ENCODE peak calls at places on chromosomes 2 and 18, in four cellular contexts. R is NCI-H526, Y is NCI-H1417, X is T-cell. P is an unnamed sample.

GRCh38 chr2:31785876-31786275 is 205.1 kb upstream of the SRD5A2 start:
- DNase-seq in R (no peak), Y (no peak), X (no peak), P (no peak)

GRCh38 chr18:21362921-21363320 is 120.9 kb downstream of the GREB1L start:
- DNase-seq in R (no peak), Y (no peak), X (no peak), P (no peak)

GRCh38 chr2:71474744-71475421 is 21.5 kb downstream of the DYSF start:
- DNase-seq in R (no peak), Y (no peak), X (no peak), P (no peak)

GRCh38 chr18:27685807-27686412 is 491.0 kb downstream of the CDH2 start:
- DNase-seq in R (no peak), Y (peak), X (no peak), P (no peak)

GRCh38 chr2:12797815-12798214 is 81.1 kb downstream of the TRIB2 start:
- DNase-seq in R (no peak), Y (no peak), X (no peak), P (no peak)

GRCh38 chr2:89848763-89849162 is 1157.3 kb downstream of the RPIA start:
- DNase-seq in R (no peak), Y (no peak), X (no peak), P (no peak)

GRCh38 chr2:154692927-154693326 is 5.6 kb upstream of the KCNJ3 start:
- DNase-seq in R (no peak), Y (no peak), X (no peak), P (no peak)

GRCh38 chr2:233745073-233745755 is 14.9 kb upstream of the UGT1A1 start:
- DNase-seq in R (no peak), Y (no peak), X (no peak), P (no peak)

GRCh38 chr18:79429785-79430281 is 34.1 kb downstream of the NFATC1 start:
- DNase-seq in R (no peak), Y (no peak), X (no peak), P (no peak)

GRCh38 chr18:49082714-49083688 is 132.2 kb upstream of the SMAD7 start:
- DNase-seq in R (no peak), Y (no peak), X (no peak), P (no peak)

GRCh38 chr2:240575101-240575965 is 7.0 kb downstream of the RNPEPL1 start:
- DNase-seq in R (no peak), Y (no peak), X (no peak), P (no peak)

GRCh38 chr18:27954226-27954625 is 222.7 kb downstream of the CDH2 start:
- DNase-seq in R (no peak), Y (no peak), X (no peak), P (no peak)

GRCh38 chr2:169565686-169566085 is 8.0 kb downstream of the FASTKD1 start:
- DNase-seq in R (no peak), Y (no peak), X (no peak), P (no peak)

GRCh38 chr2:127615511-127616166 is 30.3 kb upstream of the GPR17 start:
- DNase-seq in R (no peak), Y (no peak), X (no peak), P (no peak)

GRCh38 chr18:80009661-80010550 is 21.5 kb upstream of the TXNL4A start:
- DNase-seq in R (no peak), Y (no peak), X (no peak), P (peak)

GRCh38 chr2:240579771-240580614 is 6.5 kb upstream of the CAPN10 start:
- DNase-seq in R (no peak), Y (peak), X (peak), P (no peak)

GRCh38 chr2:136116813-136117390 is 1.0 kb downstream of the CXCR4 start:
- DNase-seq in R (no peak), Y (peak), X (peak), P (no peak)

GRCh38 chr18:79816981-79817606 is 19.4 kb downstream of the KCNG2 start:
- DNase-seq in R (no peak), Y (no peak), X (no peak), P (no peak)

GRCh38 chr2:142041105-142041504 is 89.7 kb downstream of the LRP1B start:
- DNase-seq in R (no peak), Y (no peak), X (no peak), P (no peak)

GRCh38 chr18:79471048-79471447 is 75.3 kb downstream of the NFATC1 start:
- DNase-seq in R (no peak), Y (no peak), X (no peak), P (no peak)

GRCh38 chr2:10408649-10409579 is 39.2 kb downstream of the ODC1 start:
- DNase-seq in R (peak), Y (peak), X (peak), P (peak)

GRCh38 chr2:219176818-219177593 is at the start of gene CNPPD1:
- DNase-seq in R (peak), Y (peak), X (peak), P (peak)

GRCh38 chr2:126381081-126381480 is 274.9 kb upstream of the GYPC start:
- DNase-seq in R (no peak), Y (no peak), X (no peak), P (no peak)

GRCh38 chr2:3580449-3580848 is 5.4 kb downstream of the RPS7 start:
- DNase-seq in R (no peak), Y (no peak), X (no peak), P (no peak)

GRCh38 chr2:128682266-128682665 is 363.6 kb upstream of the HS6ST1 start:
- DNase-seq in R (no peak), Y (no peak), X (no peak), P (no peak)

GRCh38 chr2:47172922-47173695 is 18.0 kb upstream of the STPG4 start:
- DNase-seq in R (no peak), Y (no peak), X (no peak), P (no peak)

GRCh38 chr18:11548940-11549551 is 60.4 kb upstream of the SLC35G4 start:
- DNase-seq in R (no peak), Y (no peak), X (no peak), P (no peak)

P was measured in breast epithelium.